ENCODE peak calls at places on chromosome 2, in four cellular contexts. One of them, this sample, is unnamed. For H3K27me3, the result is how much of the 10 kb centered on the place peaks cover.

GRCh38 chr2:218077464-218078216 is 8.6 kb downstream of the RUFY4 start:
- DNase-seq in HCT116: no peak
- DNase-seq in pancreas: no peak
- DNase-seq in uterus: no peak
- DNase-seq in this sample: no peak

GRCh38 chr2:171531836-171532450 is 9.7 kb downstream of the CYBRD1 start:
- DNase-seq in uterus: no peak
- DNase-seq in HCT116: no peak
- DNase-seq in pancreas: no peak
- DNase-seq in this sample: no peak

GRCh38 chr2:98917031-98917459 is 19.0 kb downstream of the CRACDL start:
- DNase-seq in pancreas: no peak
- DNase-seq in HCT116: peak
- DNase-seq in uterus: no peak
- DNase-seq in this sample: no peak

GRCh38 chr2:118903489-118904215 is 38.3 kb upstream of the MARCO start:
- DNase-seq in HCT116: no peak
- DNase-seq in pancreas: no peak
- DNase-seq in uterus: no peak
- DNase-seq in this sample: no peak

GRCh38 chr2:224086226-224086911 is 47.3 kb upstream of the SERPINE2 start:
- DNase-seq in pancreas: no peak
- DNase-seq in uterus: no peak
- DNase-seq in HCT116: peak
- DNase-seq in this sample: no peak

GRCh38 chr2:168424112-168424951 is 31.7 kb upstream of the CERS6 start:
- DNase-seq in uterus: no peak
- DNase-seq in HCT116: no peak
- DNase-seq in pancreas: no peak
- DNase-seq in this sample: no peak

GRCh38 chr2:21333694-21334093 is 209.9 kb downstream of the TDRD15 start:
- DNase-seq in pancreas: no peak
- DNase-seq in HCT116: no peak
- DNase-seq in uterus: no peak
- DNase-seq in this sample: no peak

GRCh38 chr2:105789745-105790466 is 45.2 kb downstream of the NCK2 start:
- DNase-seq in uterus: peak
- DNase-seq in pancreas: no peak
- DNase-seq in HCT116: no peak
- DNase-seq in this sample: no peak

GRCh38 chr2:127078691-127079270 is 28.2 kb downstream of the BIN1 start:
- DNase-seq in pancreas: no peak
- DNase-seq in HCT116: no peak
- DNase-seq in uterus: no peak
- DNase-seq in this sample: no peak

GRCh38 chr2:152336103-152336853 is 1.3 kb downstream of the FMNL2 start:
- DNase-seq in uterus: peak
- DNase-seq in pancreas: peak
- DNase-seq in HCT116: no peak
- DNase-seq in this sample: peak

GRCh38 chr2:10414000-10414451 is 34.1 kb downstream of the ODC1 start:
- DNase-seq in uterus: no peak
- DNase-seq in pancreas: peak
- DNase-seq in HCT116: no peak
- DNase-seq in this sample: no peak

GRCh38 chr2:199366406-199366805 is 91.3 kb downstream of the SATB2 start:
- DNase-seq in pancreas: no peak
- DNase-seq in uterus: no peak
- DNase-seq in HCT116: no peak
- DNase-seq in this sample: no peak

GRCh38 chr2:201257941-201258665 is 2.2 kb upstream of the CASP8 start:
- DNase-seq in HCT116: peak
- DNase-seq in uterus: peak
- DNase-seq in pancreas: peak
- DNase-seq in this sample: peak

GRCh38 chr2:158031371-158031770 is 70.3 kb upstream of the UPP2 start:
- DNase-seq in pancreas: no peak
- DNase-seq in uterus: no peak
- DNase-seq in HCT116: no peak
- DNase-seq in this sample: no peak

GRCh38 chr2:61736982-61737381 is 116.9 kb downstream of the FAM161A start:
- DNase-seq in pancreas: no peak
- DNase-seq in HCT116: no peak
- DNase-seq in uterus: no peak
- DNase-seq in this sample: no peak

GRCh38 chr2:19649107-19649506 is 252.7 kb downstream of the TTC32 start:
- DNase-seq in pancreas: no peak
- DNase-seq in uterus: no peak
- DNase-seq in HCT116: no peak
- DNase-seq in this sample: no peak
- TF ChIP-seq CTCF in pancreas: no peak
- TF ChIP-seq CTCF in uterus: no peak
- TF ChIP-seq CTCF in HCT116: no peak
- TF ChIP-seq CTCF in this sample: no peak

GRCh38 chr2:160111951-160112798 is 49.8 kb upstream of the PLA2R1 start:
- DNase-seq in pancreas: no peak
- DNase-seq in uterus: no peak
- DNase-seq in HCT116: no peak
- DNase-seq in this sample: no peak
- H3K27me3 ChIP-seq in pancreas: under half
- H3K27me3 ChIP-seq in uterus: under half
- H3K27me3 ChIP-seq in HCT116: under half
- H3K27me3 ChIP-seq in this sample: under half

DNA sequence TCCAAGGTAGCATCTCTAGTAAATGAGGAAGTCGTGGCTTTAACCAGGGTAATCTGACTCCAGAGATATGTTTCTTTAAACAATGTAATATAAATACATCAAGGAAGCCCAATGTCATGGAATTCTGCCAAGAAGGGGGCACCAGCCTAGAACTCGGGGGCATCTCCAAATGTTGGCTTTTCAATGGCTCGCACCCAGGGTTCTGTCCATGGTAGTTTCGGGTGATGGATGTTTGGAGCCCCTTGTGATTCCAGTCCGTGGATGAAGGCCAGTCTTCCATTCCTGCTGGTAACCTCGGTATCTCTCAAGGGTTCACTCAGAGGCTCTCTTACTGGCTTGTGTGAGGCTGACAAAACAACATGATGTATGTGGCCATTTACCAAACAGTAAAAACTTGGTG is 91.7 kb upstream of the SPHKAP start:
- DNase-seq in pancreas: no peak
- DNase-seq in uterus: no peak
- DNase-seq in HCT116: no peak
- DNase-seq in this sample: no peak
- TF ChIP-seq CTCF in pancreas: no peak
- TF ChIP-seq CTCF in uterus: no peak
- TF ChIP-seq CTCF in HCT116: no peak
- TF ChIP-seq CTCF in this sample: no peak

GRCh38 chr2:16241166-16242160 is 301.1 kb downstream of the MYCN start:
- DNase-seq in HCT116: no peak
- DNase-seq in pancreas: no peak
- DNase-seq in uterus: no peak
- DNase-seq in this sample: no peak
- H3K27me3 ChIP-seq in HCT116: under half
- H3K27me3 ChIP-seq in pancreas: under half
- H3K27me3 ChIP-seq in uterus: under half
- H3K27me3 ChIP-seq in this sample: under half

GRCh38 chr2:4053769-4054493 is 350.6 kb downstream of the DCDC2C start:
- DNase-seq in pancreas: no peak
- DNase-seq in uterus: no peak
- DNase-seq in HCT116: no peak
- DNase-seq in this sample: no peak
- TF ChIP-seq CTCF in pancreas: no peak
- TF ChIP-seq CTCF in uterus: no peak
- TF ChIP-seq CTCF in HCT116: no peak
- TF ChIP-seq CTCF in this sample: no peak

GRCh38 chr2:46962751-46963150 is 47.1 kb upstream of the MCFD2 start:
- DNase-seq in HCT116: no peak
- DNase-seq in pancreas: no peak
- DNase-seq in uterus: no peak
- DNase-seq in this sample: no peak
- H3K27me3 ChIP-seq in HCT116: under half
- H3K27me3 ChIP-seq in pancreas: under half
- H3K27me3 ChIP-seq in uterus: under half
- H3K27me3 ChIP-seq in this sample: under half

DNA sequence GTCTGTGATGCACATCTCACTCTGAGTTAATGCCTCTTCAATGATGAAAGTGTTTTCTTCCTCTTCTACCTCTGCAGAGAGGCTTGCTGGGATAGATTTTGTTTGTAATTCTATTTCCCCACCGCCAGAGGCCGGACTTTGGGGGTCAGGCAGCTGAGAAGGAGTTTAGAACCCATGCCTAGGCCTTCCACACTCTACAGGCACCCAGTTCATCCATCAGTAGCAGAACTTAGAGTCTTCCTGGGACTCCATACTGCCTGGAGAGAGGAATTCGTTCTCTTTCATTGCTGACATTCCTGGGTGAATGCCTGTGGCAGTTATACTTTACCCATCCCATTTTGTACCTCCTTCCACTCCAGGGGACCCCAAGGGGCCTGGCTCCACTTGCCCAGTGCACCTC is 9.1 kb downstream of the TPRKB start:
- DNase-seq in HCT116: no peak
- DNase-seq in pancreas: no peak
- DNase-seq in uterus: no peak
- DNase-seq in this sample: no peak
- TF ChIP-seq CTCF in HCT116: no peak
- TF ChIP-seq CTCF in pancreas: no peak
- TF ChIP-seq CTCF in uterus: no peak
- TF ChIP-seq CTCF in this sample: no peak

GRCh38 chr2:181660181-181660580 is 3.3 kb upstream of the CERKL start:
- DNase-seq in pancreas: no peak
- DNase-seq in uterus: no peak
- DNase-seq in HCT116: no peak
- DNase-seq in this sample: no peak
- H3K27me3 ChIP-seq in pancreas: under half
- H3K27me3 ChIP-seq in uterus: under half
- H3K27me3 ChIP-seq in HCT116: under half
- H3K27me3 ChIP-seq in this sample: under half

GRCh38 chr2:232504438-232504837 is 15.8 kb upstream of the PRSS56 start:
- DNase-seq in uterus: no peak
- DNase-seq in HCT116: no peak
- DNase-seq in pancreas: no peak
- DNase-seq in this sample: no peak

GRCh38 chr2:232506713-232507112 is 13.5 kb upstream of the PRSS56 start:
- DNase-seq in pancreas: no peak
- DNase-seq in HCT116: no peak
- DNase-seq in uterus: no peak
- DNase-seq in this sample: no peak

GRCh38 chr2:232511336-232511863 is 8.8 kb upstream of the PRSS56 start:
- DNase-seq in uterus: no peak
- DNase-seq in pancreas: peak
- DNase-seq in HCT116: no peak
- DNase-seq in this sample: no peak

GRCh38 chr2:232505805-232506360 is 14.3 kb upstream of the PRSS56 start:
- DNase-seq in HCT116: no peak
- DNase-seq in pancreas: no peak
- DNase-seq in uterus: no peak
- DNase-seq in this sample: no peak

DNA sequence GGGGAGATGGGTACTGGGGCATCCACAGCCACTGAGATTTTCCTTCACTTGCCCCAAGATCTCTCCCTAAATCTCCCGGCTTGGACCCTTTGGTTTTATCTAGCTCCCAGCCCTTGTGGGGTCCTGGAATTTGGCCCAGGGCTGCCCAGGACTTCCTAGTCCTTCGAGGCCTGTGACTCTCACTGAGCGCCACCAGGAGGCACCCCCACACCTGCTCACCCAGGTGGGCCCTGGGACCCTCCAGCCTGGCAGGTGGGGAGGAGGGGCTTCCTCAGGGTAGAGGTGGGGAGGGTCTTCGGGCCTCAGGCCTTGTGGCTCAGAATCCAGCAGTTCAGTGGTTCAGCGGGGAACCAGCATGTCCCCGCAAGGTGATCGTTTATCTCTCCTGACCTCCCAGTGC is 11.9 kb upstream of the PRSS56 start:
- DNase-seq in uterus: no peak
- DNase-seq in HCT116: no peak
- DNase-seq in pancreas: no peak
- DNase-seq in this sample: no peak
- TF ChIP-seq CTCF in uterus: no peak
- TF ChIP-seq CTCF in HCT116: no peak
- TF ChIP-seq CTCF in pancreas: no peak
- TF ChIP-seq CTCF in this sample: no peak

This sample was measured in sigmoid colon.